ENCODE peak calls at places on chromosomes 1 and 21, in four cellular contexts. W is GM04504, V is Karpas-422, N is SK-MEL-5. A is an unnamed sample.
A peak's percentile ranks its signal among the peaks of the same experiment; 100 is the strongest.

GRCh38 chr1:111507411-111508201 is 4.2 kb upstream of the ADORA3 start:
- DNase-seq in W (peak; percentile 26), V (peak; percentile 97), N (no peak), A (peak; percentile 78)

GRCh38 chr1:172733815-172734214 is 74.9 kb downstream of the FASLG start:
- DNase-seq in W (no peak), V (no peak), N (no peak), A (no peak)

GRCh38 chr1:216705686-216706085 is 17.5 kb downstream of the ESRRG start:
- DNase-seq in W (no peak), V (no peak), N (no peak), A (no peak)

GRCh38 chr21:36141513-36141925 is 6.6 kb downstream of the CBR3 start:
- DNase-seq in W (peak; percentile 56), V (peak; percentile 95), N (peak; percentile 87), A (peak; percentile 86)

GRCh38 chr1:213120386-213120785 is 69.3 kb downstream of the RPS6KC1 start:
- DNase-seq in W (no peak), V (no peak), N (no peak), A (no peak)

GRCh38 chr1:228178737-228179720 is 13.4 kb downstream of the IBA57 start:
- DNase-seq in W (no peak), V (no peak), N (no peak), A (no peak)

GRCh38 chr1:180571060-180571831 is 12.5 kb downstream of the OVAAL start:
- DNase-seq in W (no peak), V (no peak), N (no peak), A (peak; percentile 37)

GRCh38 chr1:218671573-218671972 is 326.4 kb downstream of the TGFB2 start:
- DNase-seq in W (no peak), V (no peak), N (no peak), A (peak; percentile 55)

GRCh38 chr1:22494144-22494543 is 42.5 kb downstream of the ZBTB40 start:
- DNase-seq in W (no peak), V (no peak), N (no peak), A (no peak)

GRCh38 chr1:73749996-73750395 is 448.0 kb downstream of the LRRIQ3 start:
- DNase-seq in W (no peak), V (no peak), N (no peak), A (no peak)

GRCh38 chr21:46294647-46295176 is 8.6 kb downstream of the YBEY start:
- DNase-seq in W (no peak), V (no peak), N (no peak), A (peak; percentile 79)

GRCh38 chr1:186066411-186066810 is 308.6 kb downstream of the TPR start:
- DNase-seq in W (no peak), V (no peak), N (no peak), A (no peak)

GRCh38 chr1:21869620-21870121 is 57.6 kb downstream of the LDLRAD2 start:
- DNase-seq in W (peak; percentile 81), V (no peak), N (peak; percentile 32), A (peak; percentile 94)

GRCh38 chr1:228889289-228889688 is 154.0 kb downstream of the RHOU start:
- DNase-seq in W (no peak), V (no peak), N (no peak), A (no peak)

GRCh38 chr1:201774224-201774982 is 54.6 kb upstream of the IPO9 start:
- DNase-seq in W (no peak), V (no peak), N (no peak), A (peak; percentile 37)

GRCh38 chr1:89309828-89310227 is 37.2 kb upstream of the GBP5 start:
- DNase-seq in W (no peak), V (no peak), N (no peak), A (no peak)

GRCh38 chr1:214976665-214977064 is 105.9 kb upstream of the KCNK2 start:
- DNase-seq in W (no peak), V (no peak), N (no peak), A (no peak)

GRCh38 chr1:14598498-14599172 is at the start of gene KAZN:
- DNase-seq in W (no peak), V (no peak), N (no peak), A (no peak)

GRCh38 chr1:109381573-109381972 is 16.1 kb downstream of the SORT1 start:
- DNase-seq in W (no peak), V (no peak), N (no peak), A (no peak)

GRCh38 chr1:200802042-200802441 is 63.3 kb downstream of the CAMSAP2 start:
- DNase-seq in W (no peak), V (no peak), N (no peak), A (no peak)